ENCODE peak calls at places on chromosomes 11 and 22, in five cellular contexts. Z, L, P, O and Q are unnamed samples. For H3K4me1, the result is how much of the 10 kb centered on the place peaks cover.

GRCh38 chr11:35088226-35088625 is 50.7 kb upstream of the CD44 start:
- DNase-seq in Z (no peak), L (no peak), P (no peak), O (no peak), Q (no peak)

GRCh38 chr11:47234669-47235075 is 13.9 kb downstream of the ACP2 start:
- DNase-seq in Z (no peak), L (no peak), P (peak), O (no peak), Q (no peak)

GRCh38 chr22:26360169-26360885 is 68.7 kb upstream of the ASPHD2 start:
- DNase-seq in Z (peak), L (peak), P (peak), O (peak), Q (peak)

GRCh38 chr22:26548303-26548702 is 36.0 kb upstream of the TFIP11 start:
- DNase-seq in Z (no peak), L (no peak), P (no peak), O (no peak), Q (no peak)

GRCh38 chr11:128061321-128061871 is 526.0 kb downstream of the ETS1 start:
- DNase-seq in Z (no peak), L (no peak), P (peak), O (no peak), Q (peak)

GRCh38 chr22:45997077-45997774 is 20.3 kb upstream of the WNT7B start:
- DNase-seq in Z (no peak), L (no peak), P (peak), O (peak), Q (peak)

GRCh38 chr11:119474682-119475596 is 52.0 kb upstream of the THY1 start:
- DNase-seq in Z (peak), L (peak), P (peak), O (peak), Q (peak)

GRCh38 chr11:74479340-74480123 is 12.2 kb upstream of the KCNE3 start:
- DNase-seq in Z (no peak), L (no peak), P (no peak), O (no peak), Q (no peak)

GRCh38 chr11:128476729-128477128 is 110.6 kb downstream of the ETS1 start:
- DNase-seq in Z (no peak), L (no peak), P (no peak), O (no peak), Q (peak)

GRCh38 chr11:16528639-16529038 is 172.3 kb upstream of the SOX6 start:
- DNase-seq in Z (no peak), L (no peak), P (no peak), O (no peak), Q (no peak)

GRCh38 chr11:125892071-125892470 is 4.6 kb downstream of the HYLS1 start:
- DNase-seq in Z (no peak), L (no peak), P (peak), O (no peak), Q (no peak)

GRCh38 chr11:68436985-68437926 is 23.3 kb upstream of the PPP6R3 start:
- DNase-seq in Z (no peak), L (no peak), P (peak), O (no peak), Q (peak)

GRCh38 chr11:66353762-66354161 is 6.3 kb upstream of the B4GAT1 start:
- DNase-seq in Z (no peak), L (no peak), P (no peak), O (no peak), Q (no peak)

GRCh38 chr11:2138436-2139117 is 612 bp downstream of the IGF2 start:
- DNase-seq in Z (no peak), L (no peak), P (no peak), O (no peak), Q (no peak)

GRCh38 chr11:27552356-27552755 is 45.8 kb upstream of the LIN7C start:
- DNase-seq in Z (no peak), L (no peak), P (no peak), O (no peak), Q (no peak)

GRCh38 chr11:44066732-44067131 is 662 bp downstream of the ACCS start:
- DNase-seq in Z (no peak), L (no peak), P (peak), O (no peak), Q (no peak)

GRCh38 chr11:18253222-18253621 is 4.8 kb upstream of the SAA2 start:
- DNase-seq in Z (no peak), L (peak), P (no peak), O (no peak), Q (no peak)

GRCh38 chr11:117725048-117725734 is 71.8 kb downstream of the DSCAML1 start:
- DNase-seq in Z (no peak), L (no peak), P (no peak), O (no peak), Q (no peak)

GRCh38 chr22:17774206-17774927 is at the start of gene BID:
- DNase-seq in Z (no peak), L (no peak), P (peak), O (no peak), Q (no peak)

GRCh38 chr11:130798280-130798679 is 118.0 kb downstream of the SNX19 start:
- DNase-seq in Z (no peak), L (no peak), P (peak), O (no peak), Q (no peak)

GRCh38 chr11:132346558-132347148 is 976.2 kb downstream of the NTM start:
- DNase-seq in Z (no peak), L (no peak), P (no peak), O (no peak), Q (no peak)

GRCh38 chr11:28767574-28767973 is 659.4 kb downstream of the METTL15 start:
- DNase-seq in Z (no peak), L (no peak), P (peak), O (no peak), Q (no peak)

GRCh38 chr11:57514538-57515331 is 767 bp downstream of the SLC43A1 start:
- DNase-seq in Z (no peak), L (peak), P (peak), O (peak), Q (peak)

GRCh38 chr11:37449146-37449545 is 851.1 kb upstream of the RAG2 start:
- DNase-seq in Z (peak), L (no peak), P (peak), O (no peak), Q (peak)

GRCh38 chr11:126408496-126408895 is 53.0 kb downstream of the ST3GAL4 start:
- DNase-seq in Z (no peak), L (no peak), P (no peak), O (no peak), Q (no peak)

GRCh38 chr22:32852346-32853251 is 51.1 kb downstream of the TIMP3 start:
- DNase-seq in Z (no peak), L (no peak), P (no peak), O (no peak), Q (no peak)

GRCh38 chr11:9972917-9973504 is 309.1 kb downstream of the SWAP70 start:
- DNase-seq in Z (peak), L (no peak), P (peak), O (no peak), Q (peak)

GRCh38 chr11:69241844-69242582 is 51.9 kb upstream of the MYEOV start:
- DNase-seq in Z (no peak), L (no peak), P (no peak), O (no peak), Q (no peak)

GRCh38 chr11:76795285-76795935 is 12.3 kb downstream of the TSKU start:
- DNase-seq in Z (no peak), L (peak), P (no peak), O (no peak), Q (no peak)

GRCh38 chr11:43543313-43543712 is 137.2 kb upstream of the HSD17B12 start:
- DNase-seq in Z (no peak), L (no peak), P (no peak), O (no peak), Q (no peak)

GRCh38 chr22:44051961-44052360 is 27.9 kb downstream of the PARVB start:
- DNase-seq in Z (no peak), L (no peak), P (no peak), O (no peak), Q (peak)

GRCh38 chr11:83725718-83726117 is 439.6 kb upstream of the CCDC90B start:
- DNase-seq in Z (no peak), L (no peak), P (no peak), O (no peak), Q (peak)

GRCh38 chr11:121372671-121373429 is 79.3 kb upstream of the SORL1 start:
- DNase-seq in Z (no peak), L (no peak), P (no peak), O (peak), Q (peak)

GRCh38 chr11:88300888-88301477 is 36.6 kb downstream of the CTSC start:
- DNase-seq in Z (no peak), L (no peak), P (no peak), O (peak), Q (peak)

GRCh38 chr22:39170825-39171622 is 18.5 kb upstream of the CBX7 start:
- DNase-seq in Z (peak), L (peak), P (peak), O (peak), Q (peak)
- H2AK5ac ChIP-seq in Z (peak), L (peak), P (peak), O (peak), Q (no peak)

DNA sequence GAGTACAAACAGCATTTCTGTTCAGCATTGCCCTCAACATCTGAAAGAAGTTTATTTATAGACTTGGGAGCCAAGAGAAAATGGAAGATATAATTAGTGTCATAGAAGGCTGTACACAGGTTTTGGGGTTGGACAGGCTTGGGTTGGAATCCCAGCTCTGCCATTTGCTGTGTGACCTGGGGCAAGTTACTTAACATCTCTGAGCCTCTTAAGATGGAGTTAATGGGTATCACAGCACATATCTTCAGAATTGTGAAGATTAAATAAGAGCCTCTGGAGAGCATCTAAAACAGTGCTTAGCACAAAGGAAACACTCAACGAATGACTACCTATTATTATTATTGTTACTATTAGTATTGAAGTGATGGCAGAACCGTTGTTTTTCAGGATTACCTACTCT is 12.1 kb downstream of the CACNG2 start:
- DNase-seq in Z (no peak), L (no peak), P (no peak), O (no peak), Q (no peak)
- H3K4me1 ChIP-seq in Z (under half), L (under half), P (under half), O (under half), Q (under half)

GRCh38 chr11:62573592-62574362 is at the start of gene EEF1G:
- DNase-seq in Z (peak), L (peak), P (peak), O (peak), Q (peak)

GRCh38 chr11:62575156-62575555 is 1.5 kb upstream of the EEF1G start:
- DNase-seq in Z (no peak), L (no peak), P (no peak), O (no peak), Q (no peak)

GRCh38 chr11:62572431-62572830 is 1.3 kb downstream of the EEF1G start:
- DNase-seq in Z (no peak), L (no peak), P (no peak), O (no peak), Q (no peak)

GRCh38 chr11:62574363-62575057 is 819 bp upstream of the EEF1G start:
- DNase-seq in Z (no peak), L (no peak), P (peak), O (no peak), Q (no peak)

DNA sequence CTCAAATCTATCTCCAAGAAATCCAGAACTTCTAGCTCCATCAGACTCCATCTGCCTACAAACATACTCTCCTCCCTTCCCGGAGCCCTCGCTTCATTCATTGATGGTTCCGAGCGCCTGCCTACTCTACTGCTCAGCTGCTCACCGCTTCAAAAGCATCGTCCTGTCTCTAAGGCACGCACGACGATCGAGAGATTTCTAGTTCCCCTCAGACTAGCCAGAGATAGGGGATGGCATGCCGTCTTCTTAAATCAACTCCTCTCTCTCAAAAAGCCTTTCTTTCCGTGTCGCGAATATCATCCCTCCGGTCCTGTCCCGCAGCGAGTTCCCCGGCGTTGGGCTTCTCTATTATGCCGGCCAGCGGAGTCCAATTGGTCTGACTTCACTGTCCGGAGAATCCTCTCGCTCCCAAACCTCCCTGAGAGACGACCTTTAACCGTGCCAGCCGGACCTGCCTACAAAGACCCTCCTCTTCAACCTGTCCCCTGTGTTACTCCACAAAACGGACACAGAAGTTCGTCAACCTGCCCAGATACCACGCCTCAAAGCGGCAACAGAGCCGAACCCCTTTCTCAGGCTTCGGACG is 592 bp downstream of the EEF1G start:
- DNase-seq in Z (no peak), L (no peak), P (no peak), O (no peak), Q (peak)
- H2AK5ac ChIP-seq in Z (peak), L (no peak), P (peak), O (no peak), Q (peak)

GRCh38 chr11:55849037-55849436 is 10.5 kb downstream of the OR5D16 start:
- DNase-seq in Z (no peak), L (no peak), P (no peak), O (no peak), Q (no peak)

GRCh38 chr11:55847453-55847852 is 8.9 kb downstream of the OR5D16 start:
- DNase-seq in Z (no peak), L (no peak), P (no peak), O (no peak), Q (no peak)

GRCh38 chr11:55854704-55855103 is 16.2 kb downstream of the OR5D16 start:
- DNase-seq in Z (no peak), L (no peak), P (no peak), O (no peak), Q (no peak)

DNA sequence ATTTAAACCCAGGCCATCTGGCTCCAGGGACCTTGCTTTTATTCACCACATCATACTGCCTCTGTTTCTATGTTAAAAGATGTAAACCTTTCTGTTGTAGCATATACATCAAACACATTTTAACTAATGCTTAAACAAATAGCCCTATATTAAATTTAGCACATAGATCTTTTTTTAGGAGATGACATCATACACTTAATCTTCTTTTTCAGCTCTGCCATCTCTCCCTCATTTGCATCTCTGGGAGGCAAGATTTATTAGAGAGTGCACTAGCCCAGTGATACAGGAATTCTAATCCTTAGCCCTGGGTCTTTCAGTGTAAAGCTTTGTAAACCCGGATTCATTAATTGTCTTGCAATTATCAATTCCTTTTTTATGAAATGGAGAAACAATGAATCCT is 13.6 kb downstream of the OR5D16 start:
- DNase-seq in Z (no peak), L (no peak), P (no peak), O (no peak), Q (no peak)
- H3K4me1 ChIP-seq in Z (under half), L (under half), P (under half), O (under half), Q (under half)

DNA sequence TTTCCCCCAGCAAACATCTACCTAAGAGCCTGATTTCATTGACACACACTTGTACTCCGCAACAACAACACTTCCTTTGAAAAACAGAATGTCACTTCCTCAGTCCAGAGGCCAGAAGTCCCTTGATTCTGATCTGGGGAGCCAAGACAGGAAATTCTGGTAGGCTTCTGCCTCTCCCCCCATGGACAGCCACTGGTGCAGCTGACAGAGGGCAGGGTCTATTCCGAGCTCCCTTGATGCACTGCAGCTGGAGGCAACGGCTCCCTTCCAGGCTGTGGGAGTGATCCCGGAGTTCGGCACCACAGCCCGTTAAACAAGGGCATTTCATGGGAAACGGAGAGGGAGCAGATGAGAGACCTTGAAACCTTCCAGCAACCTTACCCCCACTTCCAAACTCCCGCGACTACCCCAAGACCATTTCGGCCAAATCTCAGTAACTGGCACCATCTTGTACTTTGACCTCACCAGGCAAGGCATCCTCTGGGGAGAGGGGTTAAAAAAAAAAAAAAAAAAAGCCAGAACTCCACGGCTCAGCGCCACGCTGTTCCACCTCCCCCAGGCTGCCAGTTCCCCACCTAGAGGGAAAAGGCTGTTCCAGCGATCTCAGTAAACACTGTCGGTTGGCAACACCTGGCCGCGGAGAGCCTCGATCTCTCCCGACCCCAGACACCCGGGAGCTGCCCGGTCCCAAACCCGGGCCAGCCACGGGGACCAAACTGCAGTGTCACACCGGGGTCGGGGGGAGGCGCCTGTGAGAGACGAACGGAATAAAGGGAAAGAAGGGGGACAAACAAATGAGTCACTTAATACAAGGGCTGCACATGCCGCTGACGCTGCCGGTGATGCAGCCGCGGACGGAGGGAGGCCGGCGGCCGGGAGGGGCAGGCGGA is 1.1 kb downstream of the GAB2 start:
- DNase-seq in Z (peak), L (peak), P (peak), O (peak), Q (peak)
- H2AK5ac ChIP-seq in Z (no peak), L (no peak), P (peak), O (no peak), Q (no peak)

GRCh38 chr11:122664188-122664587 is 8.7 kb downstream of the UBASH3B start:
- DNase-seq in Z (no peak), L (no peak), P (peak), O (no peak), Q (no peak)

GRCh38 chr11:122661182-122661945 is 5.8 kb downstream of the UBASH3B start:
- DNase-seq in Z (peak), L (no peak), P (peak), O (no peak), Q (peak)

GRCh38 chr11:122663056-122663740 is 7.7 kb downstream of the UBASH3B start:
- DNase-seq in Z (no peak), L (no peak), P (no peak), O (no peak), Q (no peak)

GRCh38 chr11:122665882-122666281 is 10.4 kb downstream of the UBASH3B start:
- DNase-seq in Z (no peak), L (no peak), P (peak), O (no peak), Q (no peak)

GRCh38 chr11:122663764-122664163 is 8.2 kb downstream of the UBASH3B start:
- DNase-seq in Z (no peak), L (no peak), P (no peak), O (no peak), Q (no peak)
- H3K4me1 ChIP-seq in Z (under half), L (under half), P (under half), O (under half), Q (under half)

DNA sequence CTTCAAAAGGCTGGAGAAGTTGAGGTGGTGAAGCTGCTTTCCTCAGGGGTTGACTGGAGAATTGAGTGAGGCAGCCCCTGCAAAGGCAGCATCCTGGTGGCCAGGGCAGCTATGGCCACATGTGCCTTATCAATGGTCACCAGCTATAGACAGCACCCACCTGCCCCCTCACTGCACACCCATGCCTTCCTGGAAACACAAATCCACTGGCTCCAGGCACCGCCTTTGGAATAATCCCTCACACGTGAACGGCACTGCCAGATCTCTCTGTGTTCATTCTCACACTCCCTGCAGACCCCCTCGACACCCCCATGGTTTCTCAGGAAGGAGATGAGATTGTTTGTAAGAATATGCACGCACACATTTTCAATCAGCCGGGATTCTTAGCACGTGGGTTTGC is 1297.8 kb downstream of the TBC1D22A start:
- DNase-seq in Z (no peak), L (no peak), P (no peak), O (no peak), Q (no peak)
- H2AK5ac ChIP-seq in Z (no peak), L (no peak), P (no peak), O (no peak), Q (no peak)

GRCh38 chr11:114152785-114153184 is 93.3 kb downstream of the ZBTB16 start:
- DNase-seq in Z (no peak), L (no peak), P (no peak), O (no peak), Q (no peak)

GRCh38 chr11:114152162-114152561 is 92.7 kb downstream of the ZBTB16 start:
- DNase-seq in Z (no peak), L (no peak), P (no peak), O (no peak), Q (no peak)

GRCh38 chr11:114153224-114153623 is 93.7 kb downstream of the ZBTB16 start:
- DNase-seq in Z (no peak), L (no peak), P (no peak), O (no peak), Q (no peak)

GRCh38 chr11:114150671-114151070 is 91.2 kb downstream of the ZBTB16 start:
- DNase-seq in Z (no peak), L (no peak), P (no peak), O (no peak), Q (no peak)

GRCh38 chr11:114151631-114152030 is 92.1 kb downstream of the ZBTB16 start:
- DNase-seq in Z (no peak), L (no peak), P (no peak), O (no peak), Q (no peak)
- H3K4me1 ChIP-seq in Z (under half), L (under half), P (under half), O (under half), Q (under half)